ENCODE peak calls at places on chromosomes 1 and 21, in five cellular contexts. D is H9, H is mesendoderm, K is IMR-90, G is mesenchymal stem cell. F is an unnamed sample. For H3K4me1, the result is how much of the 10 kb centered on the place peaks cover.

GRCh38 chr1:169914534-169914933 is 20.8 kb upstream of the SCYL3 start:
- DNase-seq in D (no peak), H (no peak), K (peak), G (no peak), F (no peak)

GRCh38 chr1:194181845-194182244 is 995.4 kb upstream of the B3GALT2 start:
- DNase-seq in D (no peak), H (no peak), K (no peak), G (no peak), F (no peak)

GRCh38 chr1:56056438-56057312 is 522.7 kb downstream of the PLPP3 start:
- DNase-seq in D (no peak), H (no peak), K (peak), G (peak), F (no peak)

GRCh38 chr1:8671313-8671917 is 146.0 kb downstream of the RERE start:
- DNase-seq in D (no peak), H (peak), K (peak), G (peak), F (peak)

GRCh38 chr1:15680614-15681345 is 3.3 kb upstream of the PLEKHM2 start:
- DNase-seq in D (no peak), H (peak), K (peak), G (peak), F (peak)

GRCh38 chr1:232682248-232682647 is 52.3 kb upstream of the SIPA1L2 start:
- DNase-seq in D (no peak), H (peak), K (no peak), G (no peak), F (no peak)

GRCh38 chr1:191669629-191670028 is 488.6 kb upstream of the RGS18 start:
- DNase-seq in D (no peak), H (no peak), K (peak), G (no peak), F (no peak)

GRCh38 chr21:45460611-45461368 is 55.8 kb downstream of the COL18A1 start:
- DNase-seq in D (no peak), H (peak), K (peak), G (peak), F (peak)

GRCh38 chr1:164579346-164579745 is 20.4 kb downstream of the PBX1 start:
- DNase-seq in D (no peak), H (no peak), K (no peak), G (no peak), F (no peak)

GRCh38 chr1:150791587-150791986 is 16.5 kb downstream of the CTSK start:
- DNase-seq in D (no peak), H (no peak), K (no peak), G (no peak), F (no peak)

GRCh38 chr1:108886292-108886691 is 9.5 kb downstream of the GPSM2 start:
- DNase-seq in D (no peak), H (no peak), K (no peak), G (no peak), F (no peak)

GRCh38 chr1:151984313-151984956 is 9.2 kb downstream of the S100A10 start:
- DNase-seq in D (no peak), H (no peak), K (no peak), G (no peak), F (no peak)

GRCh38 chr1:16727190-16728111 is 12.9 kb upstream of the RNU1-4 start:
- DNase-seq in D (peak), H (peak), K (peak), G (peak), F (peak)

GRCh38 chr1:41803656-41804055 is 115.1 kb downstream of the HIVEP3 start:
- DNase-seq in D (no peak), H (no peak), K (no peak), G (no peak), F (no peak)

GRCh38 chr1:151823175-151823574 is 8.4 kb downstream of the RORC start:
- DNase-seq in D (no peak), H (no peak), K (no peak), G (no peak), F (no peak)

GRCh38 chr1:231155808-231156207 is 6.0 kb upstream of the TRIM67 start:
- DNase-seq in D (no peak), H (no peak), K (no peak), G (no peak), F (no peak)

GRCh38 chr1:23101101-23101827 is 67.4 kb downstream of the LUZP1 start:
- DNase-seq in D (no peak), H (no peak), K (peak), G (peak), F (peak)

GRCh38 chr1:5889901-5890300 is 102.3 kb downstream of the NPHP4 start:
- DNase-seq in D (no peak), H (no peak), K (no peak), G (peak), F (no peak)

GRCh38 chr1:189628857-189629256 is 848.8 kb downstream of the BRINP3 start:
- DNase-seq in D (peak), H (peak), K (no peak), G (no peak), F (no peak)

GRCh38 chr1:189658381-189658780 is 819.3 kb downstream of the BRINP3 start:
- DNase-seq in D (no peak), H (no peak), K (no peak), G (no peak), F (no peak)

GRCh38 chr1:229380514-229381160 is 37.8 kb upstream of the CCSAP start:
- DNase-seq in D (no peak), H (no peak), K (no peak), G (no peak), F (no peak)

GRCh38 chr21:35329940-35330670 is 281.0 kb upstream of the RUNX1 start:
- DNase-seq in D (no peak), H (no peak), K (no peak), G (no peak), F (no peak)

GRCh38 chr1:17244826-17245740 is 3.8 kb upstream of the PADI3 start:
- DNase-seq in D (no peak), H (no peak), K (no peak), G (no peak), F (no peak)

GRCh38 chr1:39481289-39481688 is 10.1 kb upstream of the BMP8A start:
- DNase-seq in D (no peak), H (no peak), K (no peak), G (no peak), F (no peak)

GRCh38 chr1:39484564-39484963 is 6.9 kb upstream of the BMP8A start:
- DNase-seq in D (no peak), H (no peak), K (no peak), G (no peak), F (no peak)

GRCh38 chr1:39478536-39478935 is 12.9 kb upstream of the BMP8A start:
- DNase-seq in D (no peak), H (no peak), K (no peak), G (no peak), F (no peak)

GRCh38 chr1:39485046-39485803 is 6.2 kb upstream of the BMP8A start:
- DNase-seq in D (no peak), H (no peak), K (no peak), G (no peak), F (no peak)

GRCh38 chr1:39483276-39483675 is 8.2 kb upstream of the BMP8A start:
- DNase-seq in D (no peak), H (no peak), K (no peak), G (no peak), F (no peak)
- H4K8ac ChIP-seq in D (no peak), H (no peak), K (no peak), G (no peak), F (no peak)

GRCh38 chr1:153928245-153928644 is 5.5 kb upstream of the GATAD2B start:
- DNase-seq in D (no peak), H (no peak), K (no peak), G (no peak), F (no peak)

GRCh38 chr1:153929433-153929825 is 6.7 kb upstream of the GATAD2B start:
- DNase-seq in D (no peak), H (no peak), K (no peak), G (no peak), F (no peak)

GRCh38 chr1:153928776-153929432 is 6.1 kb upstream of the GATAD2B start:
- DNase-seq in D (no peak), H (no peak), K (peak), G (peak), F (no peak)

GRCh38 chr1:153922838-153923652 is at the start of gene GATAD2B:
- DNase-seq in D (peak), H (peak), K (peak), G (peak), F (peak)

DNA sequence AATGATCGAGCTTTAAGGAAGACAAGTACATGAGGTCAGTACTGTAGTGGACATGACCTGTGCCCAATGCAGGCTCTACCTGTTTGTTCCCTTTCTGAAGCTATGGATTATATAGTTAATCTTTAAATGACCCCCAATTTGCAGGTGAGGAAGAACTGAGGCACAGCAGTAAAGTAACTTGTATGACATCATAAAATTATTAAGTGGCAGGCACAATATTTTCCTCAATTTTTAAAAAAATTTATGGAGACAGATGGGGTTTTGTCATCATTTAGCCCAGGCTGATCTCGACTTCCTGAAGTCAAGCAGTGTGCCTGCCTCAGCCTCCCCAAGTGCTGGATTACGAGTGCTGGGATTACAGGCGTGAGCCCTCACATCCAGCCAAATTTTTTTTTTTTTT is 3.6 kb upstream of the GATAD2B start:
- DNase-seq in D (no peak), H (no peak), K (no peak), G (no peak), F (no peak)
- H3K4me1 ChIP-seq in D (under half), H (under half), K (under half), G (under half), F (under half)

GRCh38 chr1:201847150-201847549 is 18.2 kb downstream of the IPO9 start:
- DNase-seq in D (no peak), H (no peak), K (no peak), G (no peak), F (no peak)
- H2AK5ac ChIP-seq in D (no peak), H (no peak), K (no peak), G (no peak), F (no peak)

DNA sequence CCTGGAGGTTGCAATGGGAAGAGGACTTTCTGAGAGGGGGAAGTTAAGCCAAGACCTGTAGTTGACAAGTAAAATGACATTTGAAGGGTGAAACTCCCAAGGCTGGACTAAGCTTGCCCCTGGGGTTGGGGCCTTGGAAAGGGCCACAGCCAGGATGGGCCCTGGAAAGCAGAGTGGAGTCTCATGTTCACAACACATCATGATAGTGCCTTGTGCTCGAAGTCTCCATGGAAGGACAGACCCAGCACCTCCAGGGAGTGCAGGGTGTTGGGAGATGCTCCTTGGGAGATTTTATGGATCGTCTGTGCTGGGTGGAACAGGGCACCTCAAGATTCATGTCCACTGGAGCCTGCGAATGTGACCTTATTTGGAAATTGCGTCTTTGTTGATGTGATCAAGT is 55.6 kb upstream of the ACTRT2 start:
- DNase-seq in D (no peak), H (no peak), K (no peak), G (no peak), F (no peak)
- H4K8ac ChIP-seq in D (no peak), H (no peak), K (no peak), G (no peak), F (no peak)

GRCh38 chr1:26282694-26283019 is 2.8 kb downstream of the SH3BGRL3 start:
- DNase-seq in D (no peak), H (no peak), K (no peak), G (no peak), F (no peak)
- H3K4me1 ChIP-seq in D (under half), H (under half), K (half or more), G (half or more), F (under half)

GRCh38 chr21:42471716-42472330 is 24.2 kb downstream of the RSPH1 start:
- DNase-seq in D (no peak), H (no peak), K (no peak), G (no peak), F (no peak)
- H2AK5ac ChIP-seq in D (no peak), H (no peak), K (no peak), G (no peak), F (no peak)

GRCh38 chr1:201608635-201609395 is 69.9 kb downstream of the NAV1 start:
- DNase-seq in D (no peak), H (no peak), K (peak), G (no peak), F (no peak)
- H4K8ac ChIP-seq in D (no peak), H (no peak), K (no peak), G (peak), F (no peak)

DNA sequence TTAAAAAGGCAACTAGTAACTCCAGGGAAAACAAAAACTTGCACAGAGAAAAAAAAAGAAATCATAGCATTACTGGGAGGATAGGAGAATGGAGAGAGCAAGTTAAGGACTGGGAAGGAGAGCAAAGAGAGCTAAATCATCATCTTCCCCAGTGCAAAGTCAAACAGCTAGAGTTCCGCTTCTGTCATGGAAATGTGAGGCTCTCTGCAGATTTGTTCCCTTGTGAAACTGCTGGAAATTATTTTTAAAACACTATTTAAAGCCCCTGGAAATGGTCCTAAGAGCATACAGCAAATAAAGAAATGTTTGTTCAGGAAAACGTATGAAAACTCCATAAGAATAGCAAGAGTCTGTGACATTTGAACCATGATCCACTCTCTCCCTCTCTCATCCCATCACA is 64.6 kb downstream of the CAMK2N1 start:
- DNase-seq in D (no peak), H (no peak), K (no peak), G (no peak), F (no peak)
- H3K4me1 ChIP-seq in D (under half), H (under half), K (under half), G (under half), F (under half)

DNA sequence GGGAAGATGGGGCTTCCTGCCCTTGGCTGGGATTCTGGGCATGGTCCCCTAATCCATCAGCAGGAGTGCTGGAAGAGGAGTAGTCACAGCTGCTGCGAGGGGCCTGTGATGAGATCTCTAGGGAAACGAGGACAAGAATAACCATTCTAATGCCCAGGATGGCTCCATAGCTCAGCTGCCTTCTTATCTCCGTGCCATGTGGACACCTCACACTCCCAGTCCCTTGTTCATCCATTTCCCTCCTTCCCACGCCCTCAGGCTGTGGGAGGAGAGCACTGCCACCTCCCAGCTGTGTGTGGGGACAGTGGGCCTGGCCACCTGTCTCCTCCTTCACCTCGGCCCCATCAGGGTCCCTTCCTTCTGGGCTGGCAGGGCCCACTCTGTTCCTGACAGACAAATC is 16.1 kb upstream of the ETV3 start:
- DNase-seq in D (no peak), H (no peak), K (no peak), G (no peak), F (no peak)
- H2AK5ac ChIP-seq in D (no peak), H (peak), K (no peak), G (no peak), F (no peak)

GRCh38 chr1:158719664-158720063 is 856 bp downstream of the OR6K3 start:
- DNase-seq in D (no peak), H (no peak), K (no peak), G (no peak), F (no peak)

GRCh38 chr1:158728510-158729225 is 8.1 kb upstream of the OR6K3 start:
- DNase-seq in D (no peak), H (no peak), K (no peak), G (no peak), F (no peak)

GRCh38 chr1:158720620-158721019 is at the start of gene OR6K3:
- DNase-seq in D (no peak), H (no peak), K (no peak), G (no peak), F (no peak)

GRCh38 chr1:158724442-158724841 is 3.9 kb upstream of the OR6K3 start:
- DNase-seq in D (no peak), H (no peak), K (no peak), G (no peak), F (no peak)
- H4K8ac ChIP-seq in D (no peak), H (no peak), K (no peak), G (no peak), F (no peak)

F was measured in trophoblast cell.